ENCODE peak calls at places on chromosomes 5 and 9, in eight cellular contexts. A is HT1080, M is WTC11, X is AG04450, H is T-helper 2 cell, R is fibroblast of mammary gland, K is fibroblast of pulmonary artery, O is aorta. Q is an unnamed sample.

GRCh38 chr5:37005946-37006540 is 129.5 kb downstream of the NIPBL start:
- DNase-seq in R (peak), A (peak), H (no peak), K (peak), M (no peak), O (no peak), X (no peak), Q (no peak)

GRCh38 chr5:134524826-134525686 is at the start of gene JADE2:
- DNase-seq in M (peak), O (peak), X (no peak), K (peak), A (peak), R (peak), H (peak), Q (peak)

GRCh38 chr9:5832543-5833529 is at the start of gene ERMP1:
- DNase-seq in O (peak), M (peak), A (peak), K (peak), H (peak), X (peak), R (peak), Q (peak)

GRCh38 chr9:25374281-25374680 is 304.0 kb downstream of the TUSC1 start:
- DNase-seq in A (no peak), O (no peak), R (no peak), X (no peak), K (no peak), H (no peak), M (no peak), Q (no peak)

GRCh38 chr5:10635257-10635860 is 71.5 kb downstream of the ANKRD33B start:
- DNase-seq in K (peak), R (peak), A (peak), O (no peak), X (no peak), M (no peak), H (no peak), Q (no peak)

GRCh38 chr5:4700082-4700481 is 440.0 kb upstream of the ADAMTS16 start:
- DNase-seq in O (peak), H (no peak), R (peak), M (peak), K (peak), X (no peak), A (peak), Q (peak)

GRCh38 chr5:62603934-62604333 is 25.3 kb downstream of the LRRC70 start:
- DNase-seq in M (no peak), X (no peak), O (no peak), R (no peak), A (no peak), K (no peak), H (no peak), Q (no peak)

GRCh38 chr5:43619380-43619779 is 16.4 kb downstream of the NNT start:
- DNase-seq in R (no peak), M (no peak), A (no peak), K (peak), H (no peak), O (no peak), X (no peak), Q (no peak)

GRCh38 chr5:113776832-113777525 is 263.5 kb downstream of the YTHDC2 start:
- DNase-seq in M (no peak), H (no peak), X (no peak), O (no peak), A (peak), R (no peak), K (peak), Q (no peak)

GRCh38 chr9:93633492-93634221 is 57.3 kb downstream of the PHF2 start:
- DNase-seq in M (no peak), O (no peak), H (no peak), X (no peak), R (no peak), K (no peak), A (no peak), Q (no peak)

GRCh38 chr5:43335681-43336080 is 22.5 kb upstream of the HMGCS1 start:
- DNase-seq in H (no peak), X (no peak), A (peak), K (no peak), M (no peak), O (no peak), R (no peak), Q (no peak)

GRCh38 chr5:89816038-89816437 is 593.5 kb downstream of the CETN3 start:
- DNase-seq in K (no peak), O (no peak), R (peak), M (no peak), H (no peak), X (no peak), A (no peak), Q (no peak)

GRCh38 chr9:84002344-84002743 is 21.7 kb downstream of the RMI1 start:
- DNase-seq in M (no peak), K (peak), R (peak), O (no peak), A (no peak), H (no peak), X (no peak), Q (no peak)

GRCh38 chr5:157670662-157671591 is at the start of gene C5orf52:
- DNase-seq in M (peak), K (peak), R (peak), O (peak), A (peak), H (no peak), X (no peak), Q (peak)

GRCh38 chr9:21081999-21082398 is 4.3 kb upstream of the IFNB1 start:
- DNase-seq in K (no peak), M (no peak), R (no peak), A (no peak), O (no peak), H (no peak), X (no peak), Q (no peak)

GRCh38 chr5:15009420-15009819 is 137.8 kb upstream of the ANKH start:
- DNase-seq in K (peak), M (no peak), O (no peak), H (no peak), R (peak), X (no peak), A (peak), Q (no peak)

GRCh38 chr9:95189230-95190098 is 128.0 kb downstream of the FANCC start:
- DNase-seq in H (no peak), M (no peak), X (peak), K (peak), R (peak), O (no peak), A (peak), Q (no peak)

GRCh38 chr5:157451806-157452205 is 8.2 kb upstream of the NIPAL4 start:
- DNase-seq in H (no peak), R (no peak), K (no peak), O (no peak), A (no peak), X (no peak), M (peak), Q (no peak)

GRCh38 chr5:65970481-65971367 is 44.3 kb downstream of the ERBIN start:
- DNase-seq in O (no peak), H (no peak), K (no peak), A (no peak), X (no peak), R (no peak), M (no peak), Q (no peak)

GRCh38 chr9:91177661-91178280 is 183.9 kb downstream of the AUH start:
- DNase-seq in A (peak), K (no peak), X (no peak), M (no peak), O (no peak), H (no peak), R (peak), Q (no peak)

GRCh38 chr5:1933364-1934055 is 50.8 kb upstream of the IRX4 start:
- DNase-seq in X (no peak), R (no peak), O (no peak), K (no peak), A (no peak), H (no peak), M (no peak), Q (no peak)

GRCh38 chr9:33924978-33925797 is 108.2 kb downstream of the UBE2R2 start:
- DNase-seq in K (peak), M (peak), R (peak), X (peak), A (peak), O (peak), H (no peak), Q (peak)

GRCh38 chr5:111680737-111681413 is 76.1 kb downstream of the NREP start:
- DNase-seq in M (no peak), R (peak), O (no peak), A (peak), X (peak), H (no peak), K (peak), Q (no peak)

GRCh38 chr9:121388140-121388925 is 18.3 kb upstream of the STOM start:
- DNase-seq in K (no peak), R (no peak), X (no peak), M (no peak), H (no peak), A (no peak), O (no peak), Q (no peak)

GRCh38 chr5:52989025-52989780 is at the start of gene ITGA2:
- DNase-seq in H (peak), O (peak), K (peak), M (peak), R (peak), X (no peak), A (peak), Q (peak)

GRCh38 chr9:135992486-135993408 is 31.6 kb upstream of the UBAC1 start:
- DNase-seq in A (peak), H (no peak), R (peak), K (peak), M (peak), X (peak), O (peak), Q (peak)

GRCh38 chr5:45081082-45081481 is 272.3 kb downstream of the MRPS30 start:
- DNase-seq in K (no peak), R (no peak), H (no peak), X (no peak), O (no peak), A (no peak), M (no peak), Q (no peak)

GRCh38 chr5:178421128-178421527 is 169.1 kb downstream of the COL23A1 start:
- DNase-seq in K (no peak), H (no peak), R (no peak), A (no peak), X (no peak), M (no peak), O (no peak), Q (no peak)

GRCh38 chr5:30765227-30765626 is 428.3 kb upstream of the CDH6 start:
- DNase-seq in O (no peak), X (no peak), K (peak), M (no peak), A (peak), H (no peak), R (no peak), Q (no peak)

GRCh38 chr5:96088676-96089075 is 127.0 kb upstream of the ELL2 start:
- DNase-seq in X (no peak), A (no peak), M (no peak), R (no peak), O (no peak), K (no peak), H (no peak), Q (peak)

Q was measured in glutamatergic neuron.